ENCODE peak calls at places on chromosomes 4 and X, in four cellular contexts. L is GM12878, F is K562, N is HepG2. E is an unnamed sample.

GRCh38 chr4:150867148-150867547 is 147.9 kb downstream of the LRBA start:
- DNase-seq in L (peak), F (peak), N (peak), E (peak)

GRCh38 chrX:56564921-56565861 is 1.8 kb downstream of the UBQLN2 start:
- DNase-seq in L (no peak), F (peak), N (peak), E (no peak)

GRCh38 chrX:39477438-39478120 is 620.2 kb downstream of the BCOR start:
- DNase-seq in L (no peak), F (peak), N (no peak), E (peak)

GRCh38 chrX:38768079-38768478 is 33.2 kb upstream of the MID1IP1 start:
- DNase-seq in L (no peak), F (peak), N (no peak), E (peak)

GRCh38 chrX:134880866-134881265 is 109.9 kb upstream of the SMIM10 start:
- DNase-seq in L (no peak), F (no peak), N (no peak), E (no peak)

GRCh38 chrX:33188881-33189280 is 22.5 kb downstream of the DMD start:
- DNase-seq in L (no peak), F (no peak), N (no peak), E (no peak)

GRCh38 chr4:168723020-168723419 is 226.2 kb downstream of the PALLD start:
- DNase-seq in L (no peak), F (no peak), N (no peak), E (peak)

GRCh38 chr4:89293299-89293698 is 14.3 kb downstream of the GPRIN3 start:
- DNase-seq in L (no peak), F (no peak), N (no peak), E (no peak)

GRCh38 chr4:12555011-12555410 is 929.1 kb downstream of the RAB28 start:
- DNase-seq in L (no peak), F (no peak), N (no peak), E (no peak)

GRCh38 chr4:129344058-129344457 is 248.1 kb downstream of the C4orf33 start:
- DNase-seq in L (no peak), F (peak), N (peak), E (peak)

GRCh38 chr4:152529880-152530279 is 6.0 kb downstream of the FBXW7 start:
- DNase-seq in L (no peak), F (no peak), N (no peak), E (no peak)

GRCh38 chr4:8305851-8306361 is 36.4 kb downstream of the HTRA3 start:
- DNase-seq in L (no peak), F (no peak), N (no peak), E (no peak)

GRCh38 chr4:113943863-113944262 is 35.6 kb downstream of the ARSJ start:
- DNase-seq in L (no peak), F (no peak), N (no peak), E (peak)

GRCh38 chr4:78689224-78689623 is 86.9 kb upstream of the BMP2K start:
- DNase-seq in L (no peak), F (no peak), N (no peak), E (no peak)

GRCh38 chr4:76087007-76087769 is 12.7 kb downstream of the ART3 start:
- DNase-seq in L (no peak), F (peak), N (peak), E (peak)

GRCh38 chr4:184337907-184338306 is 120.2 kb upstream of the ENPP6 start:
- DNase-seq in L (no peak), F (no peak), N (no peak), E (no peak)

GRCh38 chrX:18810416-18810815 is 103.0 kb downstream of the PPEF1 start:
- DNase-seq in L (no peak), F (no peak), N (no peak), E (no peak)

GRCh38 chrX:44314259-44314734 is 29.2 kb downstream of the EFHC2 start:
- DNase-seq in L (no peak), F (peak), N (no peak), E (peak)

GRCh38 chrX:39534949-39535348 is 562.8 kb downstream of the BCOR start:
- DNase-seq in L (no peak), F (peak), N (no peak), E (no peak)

GRCh38 chrX:101265869-101266428 is 25.2 kb downstream of the TAF7L start:
- DNase-seq in L (no peak), F (no peak), N (no peak), E (peak)

GRCh38 chr4:105710678-105711077 is 2.1 kb downstream of the GSTCD start:
- DNase-seq in L (no peak), F (peak), N (no peak), E (no peak)

GRCh38 chr4:105715692-105716278 is 7.2 kb downstream of the GSTCD start:
- DNase-seq in L (no peak), F (peak), N (peak), E (peak)

GRCh38 chr4:105712766-105713165 is 4.2 kb downstream of the GSTCD start:
- DNase-seq in L (no peak), F (no peak), N (no peak), E (no peak)

GRCh38 chr4:105714932-105715331 is 6.3 kb downstream of the GSTCD start:
- DNase-seq in L (no peak), F (no peak), N (no peak), E (no peak)

DNA sequence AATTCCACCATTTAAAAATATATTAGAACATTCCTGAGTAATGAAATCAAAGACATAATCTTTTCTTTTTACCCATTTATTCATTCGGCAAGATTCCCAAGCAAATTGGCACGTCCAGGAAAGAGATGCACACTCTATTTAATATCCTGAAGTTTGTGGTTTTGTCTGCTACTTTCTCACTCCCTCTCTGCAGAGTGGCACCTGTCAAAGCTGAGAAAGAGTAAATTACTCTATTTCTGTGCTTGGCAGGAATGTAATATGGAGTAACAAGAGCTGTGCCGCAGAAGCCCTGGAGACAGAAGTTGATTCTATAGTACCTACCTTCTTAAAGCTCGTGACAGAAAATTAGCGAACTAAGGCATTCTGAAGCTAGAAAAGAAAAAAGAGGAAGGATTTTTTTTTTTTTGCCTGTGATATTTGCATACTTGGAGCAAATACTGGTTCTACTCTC is 5.5 kb downstream of the GSTCD start:
- DNase-seq in L (no peak), F (no peak), N (no peak), E (no peak)
- TF ChIP-seq EZH2 in L (no peak), F (no peak), N (no peak), E (no peak)

GRCh38 chrX:141902366-141902765 is 1.3 kb upstream of the MAGEC1 start:
- DNase-seq in L (no peak), F (no peak), N (no peak), E (no peak)

GRCh38 chrX:141904262-141904661 is 568 bp downstream of the MAGEC1 start:
- DNase-seq in L (no peak), F (peak), N (no peak), E (no peak)

GRCh38 chrX:141897690-141898089 is 6.0 kb upstream of the MAGEC1 start:
- DNase-seq in L (no peak), F (no peak), N (no peak), E (no peak)

GRCh38 chrX:141903400-141904155 is at the start of gene MAGEC1:
- DNase-seq in L (no peak), F (peak), N (no peak), E (no peak)
- TF ChIP-seq MYC in L (no peak), F (no peak), N (no peak), E (no peak)

DNA sequence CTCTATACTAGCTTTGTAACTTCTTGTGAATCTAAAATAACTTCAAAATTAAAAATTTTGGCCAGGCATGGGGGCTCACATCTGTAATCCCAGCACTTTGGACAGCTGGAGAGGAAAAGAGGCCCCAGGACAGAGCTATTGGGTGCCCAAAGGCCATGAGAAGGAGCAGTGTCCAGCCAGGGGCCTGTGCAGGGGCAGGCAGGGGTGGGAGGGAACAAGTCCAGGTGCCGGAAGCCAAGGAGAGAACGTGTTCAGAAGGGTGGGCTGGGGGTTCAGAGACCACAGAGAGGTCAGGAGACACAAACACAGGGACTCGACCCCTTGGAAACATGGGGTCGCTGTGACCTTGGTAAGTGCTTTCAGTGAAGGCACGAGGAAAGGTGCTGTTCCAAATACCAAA is 138.9 kb downstream of the EVC2 start:
- DNase-seq in L (no peak), F (no peak), N (no peak), E (no peak)
- H3K4me3 ChIP-seq in L (no peak), F (no peak), N (no peak), E (no peak)

GRCh38 chrX:21966866-21967265 is 26.4 kb downstream of the SMS start:
- DNase-seq in L (no peak), F (no peak), N (no peak), E (no peak)
- TF ChIP-seq EZH2 in L (no peak), F (no peak), N (no peak), E (no peak)

E was measured in endothelial cell of umbilical vein.